ENCODE peak calls at places on chromosome 9, in ten cellular contexts. B is ovary, D is A549, E is IMR-90, J is stomach, H is uterus, W is breast epithelium, U is Peyer's patch, S is adrenal gland, K is K562. I is an unnamed sample.

GRCh38 chr9:134634190-134634589 is 7.4 kb upstream of the COL5A1 start:
- DNase-seq in S (no peak), B (peak; percentile 6), K (no peak), D (no peak), J (no peak), H (peak; percentile 3), W (no peak), U (no peak), E (no peak), I (no peak)

GRCh38 chr9:130446111-130446861 is 1.5 kb downstream of the ASS1 start:
- DNase-seq in W (peak; percentile 81), U (peak; percentile 30), B (peak; percentile 95), J (peak; percentile 62), E (peak; percentile 94), K (peak; percentile 46), H (peak; percentile 97), S (peak; percentile 96), D (no peak), I (peak; percentile 90)

GRCh38 chr9:5652810-5653209 is 23.9 kb downstream of the RIC1 start:
- DNase-seq in U (no peak), E (no peak), W (no peak), S (no peak), H (no peak), K (no peak), D (no peak), B (no peak), J (no peak), I (no peak)

GRCh38 chr9:16710888-16711287 is 159.6 kb downstream of the BNC2 start:
- DNase-seq in U (no peak), J (no peak), S (no peak), H (no peak), W (no peak), B (no peak), D (no peak), E (no peak), K (no peak), I (no peak)

GRCh38 chr9:129415954-129416651 is 204.8 kb downstream of the C9orf50 start:
- DNase-seq in K (no peak), H (no peak), B (peak; percentile 44), J (no peak), E (no peak), W (no peak), S (no peak), D (no peak), U (no peak), I (no peak)

GRCh38 chr9:77839459-77840140 is 191.5 kb upstream of the GNA14 start:
- DNase-seq in S (no peak), B (no peak), W (no peak), H (no peak), U (no peak), J (no peak), K (no peak), E (peak; percentile 53), D (no peak), I (no peak)

GRCh38 chr9:79687131-79687447 is 115.3 kb downstream of the TLE4 start:
- DNase-seq in D (no peak), E (no peak), H (no peak), U (peak; percentile 19), K (no peak), J (no peak), B (no peak), W (peak; percentile 46), S (no peak), I (no peak)

GRCh38 chr9:124480621-124480981 is 26.6 kb downstream of the NR5A1 start:
- DNase-seq in B (no peak), K (peak; percentile 74), U (no peak), H (no peak), E (peak; percentile 4), D (peak; percentile 92), J (no peak), S (peak; percentile 68), W (no peak), I (no peak)

DNA sequence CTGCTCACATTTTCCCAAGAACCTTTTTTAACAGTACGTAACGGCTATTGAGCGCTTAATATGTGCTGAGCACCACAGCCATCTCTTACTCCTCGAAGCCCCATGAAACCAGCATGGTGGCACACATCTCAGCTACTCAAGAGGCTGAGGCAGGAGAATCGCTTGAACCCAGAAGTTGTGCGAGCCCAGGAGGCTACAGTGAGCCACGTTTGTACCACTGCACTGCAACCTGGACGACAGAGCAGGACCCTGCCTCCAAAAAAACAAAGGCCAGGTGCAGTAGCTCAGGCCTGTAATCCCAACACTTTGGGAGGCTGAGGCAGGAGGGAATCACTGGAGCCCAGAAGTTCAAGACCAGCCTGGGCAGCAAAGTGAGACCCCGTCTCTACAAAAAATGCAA is 28.2 kb downstream of the AQP7 start:
- DNase-seq in J (no peak), B (no peak), S (no peak), W (no peak), K (no peak), E (no peak), U (no peak), D (no peak), H (no peak), I (no peak)
- TF ChIP-seq POLR2A in J (no peak), B (no peak), S (no peak), W (no peak), K (no peak), E (no peak), U (no peak), D (no peak), H (no peak), I (no peak)

GRCh38 chr9:127635198-127635735 is 23.2 kb downstream of the STXBP1 start:
- DNase-seq in B (no peak), U (no peak), K (no peak), D (no peak), H (no peak), S (no peak), J (no peak), W (no peak), E (peak; percentile 17), I (no peak)

GRCh38 chr9:127633216-127633615 is 21.1 kb downstream of the STXBP1 start:
- DNase-seq in D (no peak), U (no peak), S (no peak), B (no peak), J (no peak), E (no peak), K (no peak), W (no peak), H (no peak), I (no peak)

GRCh38 chr9:127637322-127637847 is 25.3 kb downstream of the STXBP1 start:
- DNase-seq in J (no peak), S (peak; percentile 73), D (no peak), K (no peak), E (peak; percentile 87), W (no peak), H (peak; percentile 62), B (peak; percentile 60), U (no peak), I (no peak)

GRCh38 chr9:127634021-127634420 is 21.9 kb downstream of the STXBP1 start:
- DNase-seq in H (peak; percentile 50), E (no peak), K (no peak), W (peak; percentile 34), U (no peak), J (no peak), D (no peak), S (peak; percentile 26), B (no peak), I (no peak)

DNA sequence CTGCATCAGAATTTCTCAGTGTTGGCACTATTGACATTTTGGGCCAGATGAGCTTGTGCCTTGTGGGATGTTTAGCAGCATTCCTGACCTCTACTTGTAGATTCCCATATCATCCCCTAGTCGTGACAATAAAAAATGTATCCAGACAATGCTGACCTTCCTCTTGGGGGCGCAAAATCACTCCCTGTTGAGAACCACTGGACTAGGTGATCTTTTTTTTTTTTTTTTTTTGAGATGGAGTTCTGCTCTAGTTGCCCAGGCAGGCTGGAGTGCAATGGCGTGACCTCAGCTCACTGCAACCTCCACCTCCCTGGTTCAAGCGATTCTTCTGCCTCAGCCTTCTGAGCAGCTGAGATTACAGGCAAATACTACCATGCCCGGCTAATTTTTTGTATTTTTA is 22.6 kb downstream of the STXBP1 start:
- DNase-seq in J (no peak), S (no peak), W (no peak), K (no peak), E (no peak), D (no peak), H (no peak), B (no peak), U (no peak), I (no peak)
- TF ChIP-seq CTCF in J (no peak), S (no peak), W (no peak), K (peak; percentile 71), E (no peak), D (no peak), H (no peak), B (no peak), U (no peak), I (no peak)

GRCh38 chr9:122371851-122372250 is 1.0 kb downstream of the PTGS1 start:
- DNase-seq in B (no peak), D (no peak), J (no peak), K (no peak), W (no peak), U (no peak), H (no peak), E (no peak), S (no peak), I (no peak)

GRCh38 chr9:122368642-122369041 is 2.2 kb upstream of the PTGS1 start:
- DNase-seq in J (no peak), K (no peak), B (no peak), W (no peak), S (no peak), H (no peak), U (no peak), D (no peak), E (no peak), I (no peak)

GRCh38 chr9:122372856-122373845 is 2.3 kb downstream of the PTGS1 start:
- DNase-seq in D (no peak), J (no peak), H (no peak), S (no peak), U (no peak), E (no peak), B (no peak), K (no peak), W (no peak), I (no peak)

GRCh38 chr9:122370303-122370702 is 521 bp upstream of the PTGS1 start:
- DNase-seq in J (no peak), D (no peak), W (no peak), K (no peak), H (no peak), U (peak; percentile 62), B (no peak), S (peak; percentile 21), E (no peak), I (no peak)

DNA sequence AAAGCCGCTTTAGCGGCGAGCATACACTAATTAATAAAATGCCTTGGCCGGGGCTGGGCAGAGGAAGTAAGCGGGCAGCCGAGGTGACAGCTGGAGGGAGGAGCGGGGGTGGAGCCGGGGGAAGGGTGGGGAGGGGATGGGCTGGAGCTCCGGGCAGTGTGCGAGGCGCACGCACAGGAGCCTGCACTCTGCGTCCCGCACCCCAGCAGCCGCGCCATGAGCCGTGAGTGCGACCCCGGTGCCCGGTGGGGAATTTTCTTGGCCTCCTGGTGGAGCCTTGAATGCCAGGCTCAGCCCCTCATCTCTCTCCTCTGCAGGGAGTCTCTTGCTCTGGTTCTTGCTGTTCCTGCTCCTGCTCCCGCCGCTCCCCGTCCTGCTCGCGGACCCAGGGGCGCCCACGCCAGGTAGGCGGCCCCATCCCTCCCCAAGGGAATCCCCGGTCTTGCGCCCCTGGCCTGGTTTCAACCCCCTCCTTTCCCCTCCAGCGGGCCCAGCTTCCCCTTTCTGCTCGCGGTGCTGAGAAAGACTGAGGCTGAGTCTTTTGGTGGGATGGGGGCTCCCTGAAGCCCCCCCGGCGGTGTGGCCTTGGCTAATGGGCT is at the start of gene PTGS1:
- DNase-seq in H (no peak), B (no peak), S (peak; percentile 50), E (peak; percentile 38), W (no peak), K (peak; percentile 80), U (peak; percentile 62), J (peak; percentile 68), D (no peak), I (peak; percentile 40)
- H3K4me3 ChIP-seq in H (peak within 1 kb of the TSS; percentile 22), B (peak within 1 kb of the TSS; percentile 23), S (peak within 1 kb of the TSS; percentile 6), E (peak within 1 kb of the TSS; percentile 81), W (peak within 1 kb of the TSS; percentile 47), K (peak within 1 kb of the TSS; percentile 44), U (peak within 1 kb of the TSS; percentile 26), J (peak within 1 kb of the TSS; percentile 58), D (no peak within 1 kb of the TSS), I (peak within 1 kb of the TSS; percentile 29)

GRCh38 chr9:21554813-21555212 is 72.7 kb upstream of the IFNE start:
- DNase-seq in E (no peak), W (no peak), J (no peak), B (no peak), H (no peak), D (no peak), K (no peak), S (no peak), U (no peak), I (no peak)

GRCh38 chr9:21555911-21556310 is 73.8 kb upstream of the IFNE start:
- DNase-seq in D (no peak), J (no peak), E (no peak), B (no peak), K (no peak), U (no peak), W (no peak), S (no peak), H (no peak), I (no peak)

GRCh38 chr9:21558079-21558478 is 76.0 kb upstream of the IFNE start:
- DNase-seq in U (no peak), J (no peak), D (no peak), W (no peak), H (no peak), B (no peak), K (no peak), S (no peak), E (no peak), I (no peak)

GRCh38 chr9:21557428-21557768 is 75.3 kb upstream of the IFNE start:
- DNase-seq in W (no peak), S (no peak), U (no peak), E (no peak), H (no peak), J (no peak), B (no peak), D (no peak), K (no peak), I (no peak)

DNA sequence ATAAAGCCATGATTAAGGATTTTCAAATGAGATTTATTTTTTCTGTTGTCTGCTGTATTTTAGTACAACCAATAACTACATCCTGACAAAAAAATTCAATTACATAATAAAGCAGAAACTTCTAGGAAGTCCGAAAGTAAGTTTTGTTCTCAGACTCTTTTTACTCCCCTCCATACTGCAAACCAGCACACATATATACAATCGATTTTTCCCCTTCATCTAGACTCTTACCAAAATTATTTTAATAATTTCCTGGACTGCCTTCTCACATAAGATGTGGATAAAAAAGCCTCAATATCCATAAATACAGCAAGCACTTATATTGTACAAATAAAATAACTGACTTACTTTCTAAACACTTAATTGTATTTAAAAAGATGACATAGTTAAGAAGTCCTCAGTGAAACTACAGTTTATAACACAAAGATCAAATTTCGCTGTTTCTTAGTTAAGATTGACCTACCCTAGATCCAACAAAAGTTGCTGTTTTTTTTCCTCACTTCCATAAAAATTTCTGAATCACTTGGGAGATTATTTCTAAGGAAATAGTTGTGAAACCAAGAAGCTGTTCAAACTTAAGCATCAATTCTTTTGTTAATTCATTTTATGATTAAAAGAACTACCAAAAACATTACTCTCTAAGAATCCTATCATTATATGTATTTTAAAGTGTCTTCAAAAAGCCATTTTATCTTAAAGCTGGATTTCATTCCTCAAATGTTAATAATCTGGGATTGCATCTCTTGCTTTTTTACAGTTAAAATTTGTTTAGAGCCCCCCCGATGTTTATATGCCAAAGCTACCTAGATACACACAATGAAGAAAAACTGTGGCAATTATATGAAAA is 74.7 kb upstream of the IFNE start:
- DNase-seq in H (no peak), D (no peak), W (no peak), U (no peak), E (peak; percentile 42), K (no peak), S (no peak), J (no peak), B (no peak), I (no peak)
- TF ChIP-seq POLR2A in H (no peak), D (no peak), W (no peak), U (no peak), E (no peak), K (no peak), S (no peak), J (no peak), B (no peak), I (no peak)

I was measured in testis.